ENCODE peak calls at places on chromosomes 1 and 21, in eight cellular contexts. S, L, N, G, C, F, R and V are unnamed samples. For H3K4me1, the result is how much of the 10 kb centered on the place peaks cover.

GRCh38 chr1:211775208-211775607 is 55.4 kb downstream of the LPGAT1 start:
- DNase-seq in G (no peak), C (no peak), S (no peak), N (no peak), F (no peak), R (no peak), L (no peak), V (no peak)

GRCh38 chr1:201171063-201172036 is 17.1 kb upstream of the TMEM9 start:
- DNase-seq in L (no peak), R (peak), S (no peak), N (no peak), F (peak), G (peak), C (peak), V (peak)

GRCh38 chr1:218513248-218513647 is 168.1 kb downstream of the TGFB2 start:
- DNase-seq in C (no peak), N (no peak), S (no peak), G (no peak), L (no peak), F (no peak), R (no peak), V (no peak)

GRCh38 chr21:27021046-27021445 is 54.2 kb upstream of the ADAMTS5 start:
- DNase-seq in N (no peak), S (no peak), F (no peak), R (no peak), C (no peak), G (no peak), L (no peak), V (no peak)

GRCh38 chr1:30801826-30802198 is 44.2 kb upstream of the LAPTM5 start:
- DNase-seq in G (peak), F (peak), R (peak), S (peak), L (peak), C (peak), N (no peak), V (peak)

GRCh38 chr1:10631121-10631810 is 156.5 kb downstream of the PEX14 start:
- DNase-seq in F (no peak), S (peak), C (peak), R (peak), G (no peak), L (no peak), N (no peak), V (no peak)

GRCh38 chr1:90504509-90504908 is 212.6 kb downstream of the BARHL2 start:
- DNase-seq in F (no peak), S (no peak), L (no peak), G (no peak), R (no peak), N (no peak), C (no peak), V (no peak)

GRCh38 chr1:58925247-58925646 is 141.4 kb upstream of the JUN start:
- DNase-seq in F (no peak), N (no peak), L (no peak), R (no peak), C (no peak), S (no peak), G (no peak), V (no peak)

GRCh38 chr21:14548751-14549150 is 2.6 kb upstream of the SAMSN1 start:
- DNase-seq in G (no peak), S (no peak), F (no peak), N (no peak), L (no peak), R (no peak), C (no peak), V (no peak)

GRCh38 chr1:14350197-14350596 is 248.3 kb upstream of the KAZN start:
- DNase-seq in G (no peak), N (no peak), S (no peak), L (no peak), C (no peak), R (no peak), F (no peak), V (no peak)

GRCh38 chr1:21174638-21175323 is 1.9 kb downstream of the EIF4G3 start:
- DNase-seq in S (no peak), G (no peak), F (peak), N (no peak), C (no peak), L (no peak), R (no peak), V (no peak)

GRCh38 chr1:19163261-19163660 is 46.8 kb downstream of the UBR4 start:
- DNase-seq in F (peak), C (no peak), G (no peak), L (peak), S (no peak), N (no peak), R (no peak), V (no peak)

GRCh38 chr21:26199471-26199870 is 28.9 kb upstream of the APP start:
- DNase-seq in L (no peak), C (no peak), G (no peak), R (no peak), N (no peak), S (no peak), F (peak), V (no peak)

GRCh38 chr1:54278941-54279422 is 79.0 kb downstream of the MRPL37 start:
- DNase-seq in C (no peak), F (peak), N (no peak), R (no peak), L (no peak), S (no peak), G (no peak), V (no peak)

GRCh38 chr1:31370021-31370420 is 2.9 kb downstream of the FABP3 start:
- DNase-seq in F (no peak), S (no peak), N (no peak), R (no peak), C (no peak), G (no peak), L (no peak), V (no peak)

GRCh38 chr1:194717941-194718340 is 1531.5 kb upstream of the B3GALT2 start:
- DNase-seq in F (peak), S (no peak), R (no peak), G (no peak), L (no peak), C (no peak), N (no peak), V (no peak)

GRCh38 chr1:228735871-228736586 is 750 bp downstream of the RHOU start:
- DNase-seq in N (no peak), F (peak), C (peak), S (peak), L (peak), R (peak), G (peak), V (peak)

GRCh38 chr1:16120411-16120810 is 35.5 kb downstream of the EPHA2 start:
- DNase-seq in F (no peak), S (peak), R (no peak), G (peak), N (no peak), L (no peak), C (peak), V (no peak)
- H3K27ac ChIP-seq in F (no peak), S (no peak), R (no peak), G (peak), N (no peak), L (peak), C (no peak), V (no peak)

GRCh38 chr21:42062543-42063022 is 8.5 kb upstream of the UMODL1 start:
- DNase-seq in L (no peak), R (no peak), F (no peak), S (no peak), G (no peak), N (peak), C (peak), V (no peak)

GRCh38 chr21:42063578-42064521 is 7.3 kb upstream of the UMODL1 start:
- DNase-seq in R (no peak), F (no peak), C (peak), N (no peak), S (no peak), G (no peak), L (peak), V (no peak)

GRCh38 chr21:42061866-42062542 is 9.1 kb upstream of the UMODL1 start:
- DNase-seq in G (no peak), N (no peak), R (no peak), L (no peak), S (no peak), F (no peak), C (no peak), V (no peak)

GRCh38 chr21:42061195-42061865 is 9.8 kb upstream of the UMODL1 start:
- DNase-seq in C (peak), G (no peak), R (no peak), N (no peak), F (no peak), L (no peak), S (no peak), V (no peak)

DNA sequence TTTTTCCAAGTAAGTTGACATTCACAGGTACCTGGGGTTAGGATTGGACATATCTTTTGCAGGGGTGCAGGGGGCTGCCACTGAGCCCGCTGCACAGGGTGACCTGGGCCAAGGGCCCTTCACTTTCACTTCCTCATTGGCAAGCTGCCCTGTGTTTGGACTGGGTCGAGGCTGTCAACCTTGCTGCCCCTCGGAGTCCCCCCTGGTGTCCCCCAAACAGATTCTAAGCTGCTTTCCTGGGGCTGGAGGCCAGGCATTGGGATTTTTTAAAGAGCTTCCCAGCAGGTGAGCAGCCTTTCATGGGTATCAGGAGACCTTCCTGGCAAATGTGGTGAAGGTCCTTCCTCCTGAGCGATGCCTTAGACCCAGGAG is 7.9 kb upstream of the UMODL1 start:
- DNase-seq in R (no peak), L (no peak), G (no peak), S (no peak), F (no peak), N (no peak), C (no peak), V (no peak)
- H3K4me1 ChIP-seq in R (under half), L (under half), G (under half), S (under half), F (under half), N (under half), C (under half), V (under half)

GRCh38 chr1:40709100-40709801 is 17.7 kb downstream of the NFYC start:
- DNase-seq in F (peak), R (peak), C (no peak), G (peak), N (peak), L (peak), S (no peak), V (peak)

GRCh38 chr1:40709802-40710278 is 18.3 kb downstream of the NFYC start:
- DNase-seq in L (no peak), F (no peak), G (no peak), R (no peak), N (no peak), S (no peak), C (no peak), V (no peak)

GRCh38 chr1:40711465-40712404 is 20.2 kb downstream of the NFYC start:
- DNase-seq in L (peak), F (peak), N (no peak), G (no peak), R (no peak), C (no peak), S (no peak), V (no peak)

GRCh38 chr1:40712405-40712944 is 21.0 kb downstream of the NFYC start:
- DNase-seq in F (no peak), S (no peak), R (no peak), L (no peak), C (no peak), N (no peak), G (no peak), V (no peak)

GRCh38 chr1:40710581-40711315 is 19.2 kb downstream of the NFYC start:
- DNase-seq in C (no peak), R (no peak), G (peak), N (no peak), S (no peak), F (no peak), L (no peak), V (no peak)
- H3K27ac ChIP-seq in C (peak), R (peak), G (no peak), N (peak), S (peak), F (peak), L (peak), V (peak)

DNA sequence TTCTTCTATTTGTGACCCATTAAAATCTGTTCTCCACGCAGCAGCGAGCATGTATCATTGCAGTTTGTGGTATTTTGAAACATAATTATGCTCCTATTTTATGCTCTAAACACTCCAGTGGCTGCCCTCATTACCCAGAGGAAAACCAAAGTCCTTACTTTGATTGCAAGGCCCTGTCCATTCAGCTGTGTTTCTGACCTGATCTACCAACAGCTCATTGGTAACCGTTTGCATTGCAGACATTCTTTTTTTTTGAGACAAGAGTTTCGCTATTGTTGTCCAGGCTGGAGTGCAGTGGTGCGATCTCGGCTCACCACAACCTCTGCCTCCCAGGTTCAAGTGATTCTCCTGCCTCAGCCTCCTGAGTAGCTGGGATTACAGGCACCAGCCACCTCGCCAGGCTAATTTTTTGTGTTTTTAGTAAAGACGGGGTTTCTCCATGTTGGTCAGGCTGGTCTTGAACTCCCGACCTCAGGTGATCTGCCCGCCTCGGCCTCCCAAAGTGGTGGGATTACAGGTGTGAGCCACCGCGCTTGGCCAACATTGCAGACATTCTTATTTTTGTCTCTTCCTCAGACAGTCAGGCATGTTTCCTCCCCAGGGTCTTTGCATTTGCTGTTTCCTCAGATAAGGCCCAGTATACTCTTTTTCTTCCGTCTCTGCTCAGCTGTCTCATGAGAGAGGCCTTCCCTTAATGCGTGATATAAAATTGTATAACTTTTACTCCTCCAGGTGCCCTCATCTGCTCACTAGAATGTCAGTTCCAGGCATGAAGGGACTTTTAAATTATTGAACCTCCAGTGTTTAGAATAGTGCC is 32.5 kb downstream of the THRAP3 start:
- DNase-seq in N (no peak), F (no peak), C (no peak), S (no peak), R (no peak), L (no peak), G (no peak), V (no peak)
- H3K4me1 ChIP-seq in N (under half), F (under half), C (under half), S (under half), R (half or more), L (under half), G (under half), V (under half)

GRCh38 chr1:184152502-184152901 is 101.0 kb downstream of the TSEN15 start:
- DNase-seq in G (no peak), L (no peak), R (peak), N (no peak), F (peak), C (no peak), S (no peak), V (peak)

GRCh38 chr1:184156521-184157395 is 105.2 kb downstream of the TSEN15 start:
- DNase-seq in R (no peak), C (no peak), G (peak), L (no peak), F (no peak), N (no peak), S (no peak), V (no peak)

GRCh38 chr1:184153731-184154130 is 102.2 kb downstream of the TSEN15 start:
- DNase-seq in L (no peak), S (no peak), N (no peak), G (no peak), F (no peak), R (no peak), C (no peak), V (peak)

GRCh38 chr1:184150776-184151531 is 99.4 kb downstream of the TSEN15 start:
- DNase-seq in F (peak), S (no peak), L (no peak), C (no peak), R (peak), N (no peak), G (no peak), V (peak)

GRCh38 chr1:184152944-184153343 is 101.4 kb downstream of the TSEN15 start:
- DNase-seq in N (no peak), G (no peak), C (no peak), L (no peak), F (no peak), S (no peak), R (no peak), V (no peak)
- H3K27ac ChIP-seq in N (peak), G (no peak), C (peak), L (no peak), F (peak), S (peak), R (peak), V (peak)